ENCODE peak calls at places on chromosomes 1 and 21, in five cellular contexts. H is NCI-H2171; Y is activated naive CD4-positive, alpha-beta T cell; X is GM03348; F is NCI-H1417. Z is an unnamed sample.

GRCh38 chr1:192521734-192522133 is 53.8 kb upstream of the RGS1 start:
- DNase-seq in H (no peak), Y (no peak), X (no peak), F (no peak), Z (no peak)

GRCh38 chr1:91606546-91607078 is 106.0 kb downstream of the CDC7 start:
- DNase-seq in H (no peak), Y (no peak), X (no peak), F (no peak), Z (no peak)

GRCh38 chr1:27084107-27084506 is 70.8 kb downstream of the SLC9A1 start:
- DNase-seq in H (no peak), Y (no peak), X (no peak), F (no peak), Z (no peak)

GRCh38 chr1:200029035-200029623 is 1.6 kb downstream of the NR5A2 start:
- DNase-seq in H (peak), Y (no peak), X (peak), F (peak), Z (no peak)

GRCh38 chr1:181179980-181180964 is 91.8 kb downstream of the IER5 start:
- DNase-seq in H (peak), Y (no peak), X (peak), F (peak), Z (no peak)

GRCh38 chr1:36133484-36133883 is 8.5 kb upstream of the COL8A2 start:
- DNase-seq in H (no peak), Y (no peak), X (peak), F (no peak), Z (no peak)

GRCh38 chr1:26695417-26696190 is at the start of gene ARID1A:
- DNase-seq in H (peak), Y (peak), X (peak), F (peak), Z (peak)

GRCh38 chr1:9589144-9589718 is 520 bp downstream of the TMEM201 start:
- DNase-seq in H (peak), Y (no peak), X (peak), F (peak), Z (no peak)

GRCh38 chr1:201877877-201878339 is 10.8 kb upstream of the SHISA4 start:
- DNase-seq in H (peak), Y (no peak), X (peak), F (peak), Z (peak)

GRCh38 chr1:5660141-5660935 is 331.9 kb downstream of the NPHP4 start:
- DNase-seq in H (no peak), Y (no peak), X (no peak), F (no peak), Z (no peak)

GRCh38 chr1:185864889-185865288 is 130.7 kb downstream of the HMCN1 start:
- DNase-seq in H (no peak), Y (no peak), X (peak), F (no peak), Z (no peak)

GRCh38 chr1:160607051-160608032 is 28.0 kb upstream of the CD84 start:
- DNase-seq in H (peak), Y (peak), X (peak), F (peak), Z (peak)

GRCh38 chr1:210260087-210260486 is 27.5 kb downstream of the SERTAD4 start:
- DNase-seq in H (no peak), Y (no peak), X (peak), F (no peak), Z (no peak)

GRCh38 chr1:117719004-117719403 is 113.2 kb downstream of the TENT5C start:
- DNase-seq in H (no peak), Y (no peak), X (no peak), F (no peak), Z (no peak)

GRCh38 chr1:31397360-31398095 is 15.5 kb upstream of the SERINC2 start:
- DNase-seq in H (no peak), Y (no peak), X (no peak), F (no peak), Z (no peak)

GRCh38 chr21:32516729-32517649 is 68.3 kb downstream of the TCP10L start:
- DNase-seq in H (no peak), Y (no peak), X (peak), F (no peak), Z (peak)

GRCh38 chr1:227654431-227654830 is 80.7 kb downstream of the JMJD4 start:
- DNase-seq in H (no peak), Y (no peak), X (no peak), F (no peak), Z (no peak)

GRCh38 chr1:99789715-99790114 is 23.3 kb upstream of the FRRS1 start:
- DNase-seq in H (no peak), Y (no peak), X (no peak), F (no peak), Z (no peak)

GRCh38 chr1:229980009-229980408 is 87.0 kb upstream of the GALNT2 start:
- DNase-seq in H (no peak), Y (no peak), X (no peak), F (no peak), Z (no peak)

GRCh38 chr1:36199934-36200741 is 24.1 kb upstream of the THRAP3 start:
- DNase-seq in H (no peak), Y (no peak), X (no peak), F (no peak), Z (no peak)

GRCh38 chr1:117009132-117009531 is 7.6 kb downstream of the CD101 start:
- DNase-seq in H (no peak), Y (peak), X (peak), F (no peak), Z (peak)

GRCh38 chr1:53541761-53542550 is 82.8 kb downstream of the DMRTB1 start:
- DNase-seq in H (peak), Y (no peak), X (peak), F (no peak), Z (no peak)

GRCh38 chr1:63261736-63262142 is 60.6 kb upstream of the FOXD3 start:
- DNase-seq in H (no peak), Y (no peak), X (no peak), F (no peak), Z (no peak)

Z was measured in KG1.